ENCODE peak calls at places on chromosomes 6 and 20, in nine cellular contexts. One of them, this sample, is unnamed.
A peak's percentile ranks its signal among the peaks of the same experiment; 100 is the strongest.

GRCh38 chr6:151649835-151650234 is 156.0 kb downstream of the CCDC170 start:
- DNase-seq in psoas muscle: no peak
- DNase-seq in coronary artery: no peak
- DNase-seq in astrocyte of the spinal cord: no peak
- DNase-seq in GM13976: no peak
- DNase-seq in MCF 10A: no peak
- DNase-seq in PC-9: no peak
- DNase-seq in breast epithelium: no peak
- DNase-seq in sigmoid colon: no peak
- DNase-seq in this sample: no peak

GRCh38 chr6:104936766-104937535 is 20.0 kb upstream of the LIN28B start:
- DNase-seq in psoas muscle: no peak
- DNase-seq in coronary artery: no peak
- DNase-seq in astrocyte of the spinal cord: no peak
- DNase-seq in GM13976: no peak
- DNase-seq in MCF 10A: no peak
- DNase-seq in PC-9: no peak
- DNase-seq in breast epithelium: no peak
- DNase-seq in sigmoid colon: no peak
- DNase-seq in this sample: no peak

GRCh38 chr6:76330031-76330430 is 257.6 kb upstream of the IMPG1 start:
- DNase-seq in psoas muscle: no peak
- DNase-seq in coronary artery: no peak
- DNase-seq in astrocyte of the spinal cord: no peak
- DNase-seq in GM13976: no peak
- DNase-seq in MCF 10A: no peak
- DNase-seq in PC-9: no peak
- DNase-seq in breast epithelium: no peak
- DNase-seq in sigmoid colon: no peak
- DNase-seq in this sample: no peak

GRCh38 chr6:2387445-2387844 is 142.0 kb upstream of the GMDS start:
- DNase-seq in psoas muscle: no peak
- DNase-seq in coronary artery: no peak
- DNase-seq in astrocyte of the spinal cord: no peak
- DNase-seq in GM13976: no peak
- DNase-seq in MCF 10A: no peak
- DNase-seq in PC-9: no peak
- DNase-seq in breast epithelium: no peak
- DNase-seq in sigmoid colon: no peak
- DNase-seq in this sample: no peak

GRCh38 chr6:78492351-78493010 is 374.9 kb upstream of the IRAK1BP1 start:
- DNase-seq in psoas muscle: no peak
- DNase-seq in coronary artery: no peak
- DNase-seq in astrocyte of the spinal cord: peak; percentile 78
- DNase-seq in GM13976: no peak
- DNase-seq in MCF 10A: peak; percentile 38
- DNase-seq in PC-9: no peak
- DNase-seq in breast epithelium: no peak
- DNase-seq in sigmoid colon: no peak
- DNase-seq in this sample: no peak

GRCh38 chr6:138654715-138655634 is 118.6 kb upstream of the CCDC28A start:
- DNase-seq in psoas muscle: no peak
- DNase-seq in coronary artery: no peak
- DNase-seq in astrocyte of the spinal cord: peak; percentile 46
- DNase-seq in GM13976: peak; percentile 60
- DNase-seq in MCF 10A: peak; percentile 79
- DNase-seq in PC-9: no peak
- DNase-seq in breast epithelium: no peak
- DNase-seq in sigmoid colon: no peak
- DNase-seq in this sample: peak; percentile 41

GRCh38 chr6:154548130-154548830 is 37.8 kb upstream of the CNKSR3 start:
- DNase-seq in psoas muscle: no peak
- DNase-seq in coronary artery: no peak
- DNase-seq in astrocyte of the spinal cord: peak; percentile 74
- DNase-seq in GM13976: no peak
- DNase-seq in MCF 10A: no peak
- DNase-seq in PC-9: no peak
- DNase-seq in breast epithelium: no peak
- DNase-seq in sigmoid colon: no peak
- DNase-seq in this sample: no peak

GRCh38 chr6:80132942-80133517 is 26.6 kb downstream of the BCKDHB start:
- DNase-seq in psoas muscle: no peak
- DNase-seq in coronary artery: no peak
- DNase-seq in astrocyte of the spinal cord: peak; percentile 69
- DNase-seq in GM13976: no peak
- DNase-seq in MCF 10A: peak; percentile 75
- DNase-seq in PC-9: no peak
- DNase-seq in breast epithelium: peak; percentile 52
- DNase-seq in sigmoid colon: peak; percentile 83
- DNase-seq in this sample: peak; percentile 52

GRCh38 chr6:7732219-7732618 is 6.3 kb downstream of the BMP6 start:
- DNase-seq in psoas muscle: no peak
- DNase-seq in coronary artery: no peak
- DNase-seq in astrocyte of the spinal cord: no peak
- DNase-seq in GM13976: no peak
- DNase-seq in MCF 10A: no peak
- DNase-seq in PC-9: no peak
- DNase-seq in breast epithelium: no peak
- DNase-seq in sigmoid colon: no peak
- DNase-seq in this sample: peak; percentile 61

GRCh38 chr6:22102671-22103070 is 194.2 kb downstream of the PRL start:
- DNase-seq in psoas muscle: no peak
- DNase-seq in coronary artery: no peak
- DNase-seq in astrocyte of the spinal cord: no peak
- DNase-seq in GM13976: peak; percentile 16
- DNase-seq in MCF 10A: no peak
- DNase-seq in PC-9: no peak
- DNase-seq in breast epithelium: no peak
- DNase-seq in sigmoid colon: no peak
- DNase-seq in this sample: no peak

GRCh38 chr20:19789009-19789408 is 31.0 kb downstream of the RIN2 start:
- DNase-seq in psoas muscle: no peak
- DNase-seq in coronary artery: no peak
- DNase-seq in astrocyte of the spinal cord: no peak
- DNase-seq in GM13976: no peak
- DNase-seq in MCF 10A: no peak
- DNase-seq in PC-9: no peak
- DNase-seq in breast epithelium: no peak
- DNase-seq in sigmoid colon: peak; percentile 8
- DNase-seq in this sample: no peak

GRCh38 chr6:168393126-168393870 is 47.7 kb upstream of the SMOC2 start:
- DNase-seq in psoas muscle: no peak
- DNase-seq in coronary artery: no peak
- DNase-seq in astrocyte of the spinal cord: no peak
- DNase-seq in GM13976: no peak
- DNase-seq in MCF 10A: no peak
- DNase-seq in PC-9: no peak
- DNase-seq in breast epithelium: peak; percentile 88
- DNase-seq in sigmoid colon: no peak
- DNase-seq in this sample: no peak

GRCh38 chr20:10747019-10747418 is 73.2 kb upstream of the JAG1 start:
- DNase-seq in psoas muscle: no peak
- DNase-seq in coronary artery: no peak
- DNase-seq in astrocyte of the spinal cord: no peak
- DNase-seq in GM13976: no peak
- DNase-seq in MCF 10A: no peak
- DNase-seq in PC-9: no peak
- DNase-seq in breast epithelium: no peak
- DNase-seq in sigmoid colon: no peak
- DNase-seq in this sample: no peak

GRCh38 chr6:32175322-32175710 is 568 bp downstream of the AGPAT1 start:
- DNase-seq in psoas muscle: no peak
- DNase-seq in coronary artery: no peak
- DNase-seq in astrocyte of the spinal cord: no peak
- DNase-seq in GM13976: no peak
- DNase-seq in MCF 10A: no peak
- DNase-seq in PC-9: no peak
- DNase-seq in breast epithelium: no peak
- DNase-seq in sigmoid colon: no peak
- DNase-seq in this sample: no peak

GRCh38 chr20:57647933-57648785 is 27.9 kb upstream of the ZBP1 start:
- DNase-seq in psoas muscle: no peak
- DNase-seq in coronary artery: no peak
- DNase-seq in astrocyte of the spinal cord: no peak
- DNase-seq in GM13976: no peak
- DNase-seq in MCF 10A: no peak
- DNase-seq in PC-9: no peak
- DNase-seq in breast epithelium: no peak
- DNase-seq in sigmoid colon: no peak
- DNase-seq in this sample: no peak

GRCh38 chr6:139839506-139840156 is 465.2 kb upstream of the CITED2 start:
- DNase-seq in psoas muscle: no peak
- DNase-seq in coronary artery: peak; percentile 72
- DNase-seq in astrocyte of the spinal cord: no peak
- DNase-seq in GM13976: no peak
- DNase-seq in MCF 10A: peak; percentile 14
- DNase-seq in PC-9: no peak
- DNase-seq in breast epithelium: no peak
- DNase-seq in sigmoid colon: peak; percentile 74
- DNase-seq in this sample: peak; percentile 96

GRCh38 chr6:29705389-29706231 is 17.6 kb upstream of the HLA-F start:
- DNase-seq in psoas muscle: no peak
- DNase-seq in coronary artery: peak; percentile 69
- DNase-seq in astrocyte of the spinal cord: peak; percentile 43
- DNase-seq in GM13976: no peak
- DNase-seq in MCF 10A: peak; percentile 72
- DNase-seq in PC-9: no peak
- DNase-seq in breast epithelium: no peak
- DNase-seq in sigmoid colon: no peak
- DNase-seq in this sample: no peak

GRCh38 chr6:14082771-14083170 is 34.8 kb upstream of the CD83 start:
- DNase-seq in psoas muscle: no peak
- DNase-seq in coronary artery: no peak
- DNase-seq in astrocyte of the spinal cord: no peak
- DNase-seq in GM13976: no peak
- DNase-seq in MCF 10A: no peak
- DNase-seq in PC-9: no peak
- DNase-seq in breast epithelium: no peak
- DNase-seq in sigmoid colon: no peak
- DNase-seq in this sample: no peak
- TF ChIP-seq CTCF in psoas muscle: no peak
- TF ChIP-seq CTCF in coronary artery: no peak
- TF ChIP-seq CTCF in astrocyte of the spinal cord: no peak
- TF ChIP-seq CTCF in GM13976: no peak
- TF ChIP-seq CTCF in MCF 10A: no peak
- TF ChIP-seq CTCF in PC-9: no peak
- TF ChIP-seq CTCF in breast epithelium: no peak
- TF ChIP-seq CTCF in sigmoid colon: no peak
- TF ChIP-seq CTCF in this sample: no peak

DNA sequence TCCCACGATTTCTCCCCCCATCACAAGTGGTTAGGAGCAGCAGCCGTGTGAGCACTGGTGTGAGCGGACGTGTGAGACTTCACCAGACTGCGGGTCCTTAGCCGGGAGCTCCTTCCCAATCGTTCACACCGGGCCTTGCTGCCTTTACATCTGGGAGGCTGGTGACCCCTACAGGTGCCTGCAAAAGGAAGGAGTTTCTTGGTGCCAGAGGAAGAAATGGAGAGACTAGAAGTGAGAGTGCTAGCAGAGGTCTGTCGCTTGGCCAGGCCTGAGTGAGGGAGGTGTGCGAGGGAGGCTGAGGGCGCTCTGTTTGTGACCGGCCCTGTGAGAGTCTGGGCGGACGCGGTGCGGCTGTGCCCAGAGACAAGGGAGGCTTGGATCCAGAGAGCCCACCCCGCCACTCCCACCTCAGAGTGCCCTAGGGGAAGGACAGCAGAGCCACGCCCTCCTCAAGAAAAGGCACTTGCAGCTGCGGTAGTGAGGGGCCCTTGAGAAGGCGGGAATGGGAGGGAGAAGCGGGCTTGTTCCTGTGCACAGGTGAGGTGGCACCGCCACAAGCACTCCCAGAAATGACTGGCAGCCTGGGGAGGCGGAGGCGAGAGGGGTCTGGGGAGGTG is 10.0 kb upstream of the ARMC2 start:
- DNase-seq in psoas muscle: no peak
- DNase-seq in coronary artery: no peak
- DNase-seq in astrocyte of the spinal cord: peak; percentile 21
- DNase-seq in GM13976: no peak
- DNase-seq in MCF 10A: peak; percentile 19
- DNase-seq in PC-9: peak; percentile 13
- DNase-seq in breast epithelium: no peak
- DNase-seq in sigmoid colon: no peak
- DNase-seq in this sample: peak; percentile 42
- TF ChIP-seq CTCF in psoas muscle: no peak
- TF ChIP-seq CTCF in coronary artery: no peak
- TF ChIP-seq CTCF in astrocyte of the spinal cord: peak; percentile 38
- TF ChIP-seq CTCF in GM13976: no peak
- TF ChIP-seq CTCF in MCF 10A: no peak
- TF ChIP-seq CTCF in PC-9: no peak
- TF ChIP-seq CTCF in breast epithelium: no peak
- TF ChIP-seq CTCF in sigmoid colon: no peak
- TF ChIP-seq CTCF in this sample: no peak

GRCh38 chr6:34237722-34238506 is 1.2 kb downstream of the HMGA1 start:
- DNase-seq in psoas muscle: peak; percentile 67
- DNase-seq in coronary artery: no peak
- DNase-seq in astrocyte of the spinal cord: peak; percentile 22
- DNase-seq in GM13976: peak; percentile 69
- DNase-seq in MCF 10A: peak; percentile 45
- DNase-seq in PC-9: no peak
- DNase-seq in breast epithelium: no peak
- DNase-seq in sigmoid colon: peak; percentile 68
- DNase-seq in this sample: peak; percentile 93
- TF ChIP-seq CTCF in psoas muscle: peak; percentile 21
- TF ChIP-seq CTCF in coronary artery: no peak
- TF ChIP-seq CTCF in astrocyte of the spinal cord: peak; percentile 31
- TF ChIP-seq CTCF in GM13976: peak; percentile 31
- TF ChIP-seq CTCF in MCF 10A: no peak
- TF ChIP-seq CTCF in PC-9: no peak
- TF ChIP-seq CTCF in breast epithelium: peak; percentile 10
- TF ChIP-seq CTCF in sigmoid colon: no peak
- TF ChIP-seq CTCF in this sample: peak; percentile 37

GRCh38 chr6:20399518-20399917 is 2.2 kb upstream of the E2F3 start:
- DNase-seq in psoas muscle: no peak
- DNase-seq in coronary artery: no peak
- DNase-seq in astrocyte of the spinal cord: no peak
- DNase-seq in GM13976: no peak
- DNase-seq in MCF 10A: no peak
- DNase-seq in PC-9: no peak
- DNase-seq in breast epithelium: no peak
- DNase-seq in sigmoid colon: no peak
- DNase-seq in this sample: no peak

GRCh38 chr6:20402181-20403079 is 751 bp downstream of the E2F3 start:
- DNase-seq in psoas muscle: peak; percentile 65
- DNase-seq in coronary artery: peak; percentile 77
- DNase-seq in astrocyte of the spinal cord: peak; percentile 21
- DNase-seq in GM13976: peak; percentile 26
- DNase-seq in MCF 10A: peak; percentile 76
- DNase-seq in PC-9: no peak
- DNase-seq in breast epithelium: no peak
- DNase-seq in sigmoid colon: peak; percentile 67
- DNase-seq in this sample: peak; percentile 90

GRCh38 chr6:20401403-20402180 is at the start of gene E2F3:
- DNase-seq in psoas muscle: peak; percentile 100
- DNase-seq in coronary artery: peak; percentile 100
- DNase-seq in astrocyte of the spinal cord: peak; percentile 100
- DNase-seq in GM13976: peak; percentile 99
- DNase-seq in MCF 10A: peak; percentile 100
- DNase-seq in PC-9: peak; percentile 100
- DNase-seq in breast epithelium: peak; percentile 100
- DNase-seq in sigmoid colon: peak; percentile 100
- DNase-seq in this sample: peak; percentile 100

GRCh38 chr6:20403080-20403765 is 1.5 kb downstream of the E2F3 start:
- DNase-seq in psoas muscle: peak; percentile 94
- DNase-seq in coronary artery: peak; percentile 92
- DNase-seq in astrocyte of the spinal cord: peak; percentile 79
- DNase-seq in GM13976: peak; percentile 87
- DNase-seq in MCF 10A: peak; percentile 92
- DNase-seq in PC-9: peak; percentile 76
- DNase-seq in breast epithelium: peak; percentile 74
- DNase-seq in sigmoid colon: peak; percentile 91
- DNase-seq in this sample: peak; percentile 98

GRCh38 chr6:20400476-20401402 is 940 bp upstream of the E2F3 start:
- DNase-seq in psoas muscle: peak; percentile 81
- DNase-seq in coronary artery: no peak
- DNase-seq in astrocyte of the spinal cord: peak; percentile 33
- DNase-seq in GM13976: no peak
- DNase-seq in MCF 10A: peak; percentile 84
- DNase-seq in PC-9: peak; percentile 55
- DNase-seq in breast epithelium: no peak
- DNase-seq in sigmoid colon: peak; percentile 67
- DNase-seq in this sample: peak; percentile 75
- TF ChIP-seq CTCF in psoas muscle: peak; percentile 42
- TF ChIP-seq CTCF in coronary artery: peak; percentile 15
- TF ChIP-seq CTCF in astrocyte of the spinal cord: peak; percentile 48
- TF ChIP-seq CTCF in GM13976: no peak
- TF ChIP-seq CTCF in MCF 10A: peak; percentile 41
- TF ChIP-seq CTCF in PC-9: peak; percentile 63
- TF ChIP-seq CTCF in breast epithelium: no peak
- TF ChIP-seq CTCF in sigmoid colon: no peak
- TF ChIP-seq CTCF in this sample: peak; percentile 54

This sample was measured in NB4.